ENCODE peak calls at places on chromosomes 3 and 15, in six cellular contexts. K is A549, T is upper lobe of right lung, Z is PC-9, O is dorsolateral prefrontal cortex, C is IMR-90. E is an unnamed sample.

GRCh38 chr15:80536231-80536630 is 132.0 kb downstream of the ARNT2 start:
- DNase-seq in Z (no peak), C (no peak), K (no peak), O (no peak), T (no peak), E (no peak)

GRCh38 chr3:147356909-147357733 is 49.2 kb downstream of the ZIC4 start:
- DNase-seq in K (no peak), T (no peak), Z (no peak), O (no peak), C (no peak), E (no peak)

GRCh38 chr3:50657407-50657806 is 17.3 kb upstream of the DOCK3 start:
- DNase-seq in T (peak; percentile 22), C (no peak), K (no peak), O (no peak), Z (no peak), E (no peak)

GRCh38 chr3:31671976-31672375 is 139.3 kb downstream of the STT3B start:
- DNase-seq in O (no peak), Z (no peak), K (no peak), C (peak; percentile 55), T (no peak), E (no peak)

GRCh38 chr3:56884387-56884786 is 82.6 kb upstream of the ARHGEF3 start:
- DNase-seq in K (no peak), T (no peak), O (no peak), C (no peak), Z (peak; percentile 38), E (peak; percentile 19)

GRCh38 chr3:8737823-8738222 is 4.2 kb downstream of the CAV3 start:
- DNase-seq in O (no peak), Z (no peak), C (no peak), T (no peak), K (no peak), E (no peak)

GRCh38 chr15:58473720-58474119 is 41.9 kb downstream of the LIPC start:
- DNase-seq in C (peak; percentile 89), O (no peak), K (peak; percentile 44), Z (peak; percentile 58), T (no peak), E (peak; percentile 65)

GRCh38 chr3:45858809-45859543 is 17.1 kb upstream of the LZTFL1 start:
- DNase-seq in O (no peak), T (no peak), K (no peak), C (no peak), Z (no peak), E (no peak)

GRCh38 chr3:59839283-59839682 is 789.5 kb upstream of the CFAP20DC start:
- DNase-seq in K (no peak), C (peak; percentile 79), T (no peak), Z (no peak), O (no peak), E (no peak)

GRCh38 chr3:58116161-58116955 is 94.4 kb downstream of the DNASE1L3 start:
- DNase-seq in K (no peak), Z (no peak), O (no peak), T (no peak), C (no peak), E (no peak)

GRCh38 chr3:152213086-152213674 is 55.5 kb upstream of the MBNL1 start:
- DNase-seq in T (no peak), Z (no peak), C (no peak), K (no peak), O (no peak), E (no peak)

GRCh38 chr3:139617656-139618268 is 60.0 kb downstream of the NMNAT3 start:
- DNase-seq in T (no peak), K (no peak), O (no peak), C (no peak), Z (no peak), E (no peak)

GRCh38 chr15:74365619-74366445 is 1.6 kb downstream of the CYP11A1 start:
- DNase-seq in K (no peak), O (peak; percentile 22), C (peak; percentile 41), T (peak; percentile 77), Z (peak; percentile 59), E (no peak)

DNA sequence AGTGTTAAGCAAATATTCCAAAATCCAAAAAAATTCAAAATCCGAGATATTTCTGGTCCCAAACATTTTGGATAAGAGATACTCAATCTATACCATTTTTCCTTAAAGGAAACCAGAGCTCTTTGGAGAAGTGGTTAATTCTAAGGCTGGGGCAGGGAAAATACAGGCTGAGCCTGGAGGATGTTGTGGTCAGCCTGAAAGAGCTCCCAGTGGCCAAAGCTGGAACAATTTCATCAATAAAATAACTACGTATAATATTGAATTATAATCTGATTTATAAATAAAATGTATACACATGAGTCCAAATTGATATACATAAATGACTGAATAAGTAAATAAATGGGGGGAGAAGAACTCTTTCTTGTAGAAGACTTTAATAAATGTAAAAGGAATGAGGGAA is 24.6 kb downstream of the PPARG start:
- DNase-seq in T (no peak), C (no peak), K (no peak), O (no peak), Z (no peak), E (no peak)
- TF ChIP-seq CTCF in T (no peak), C (no peak), K (no peak), O (no peak), Z (no peak), E (peak; percentile 13)

DNA sequence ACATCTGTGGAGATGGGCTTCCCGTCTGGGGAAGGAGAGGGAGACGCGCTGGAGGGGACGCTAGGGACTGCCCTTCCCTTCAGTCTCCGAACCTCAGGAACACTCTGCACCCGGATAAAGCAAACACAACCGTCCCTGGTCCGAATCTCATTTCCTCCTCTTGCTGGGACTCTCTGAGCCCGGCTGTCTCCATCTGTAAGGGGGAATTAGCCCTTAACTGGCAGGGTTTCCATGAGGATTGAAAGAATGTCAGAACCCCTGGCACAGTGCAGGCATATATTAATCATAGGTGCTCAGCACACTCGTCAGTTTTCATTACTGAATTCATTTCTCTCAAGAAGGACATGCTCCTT is 19.1 kb upstream of the IGDCC3 start:
- DNase-seq in K (no peak), O (no peak), Z (no peak), T (no peak), C (no peak), E (no peak)
- H3K4me3 ChIP-seq in K (no peak overlapping the region), O (no peak overlapping the region), Z (no peak overlapping the region), T (no peak overlapping the region), C (no peak overlapping the region), E (no peak overlapping the region)

DNA sequence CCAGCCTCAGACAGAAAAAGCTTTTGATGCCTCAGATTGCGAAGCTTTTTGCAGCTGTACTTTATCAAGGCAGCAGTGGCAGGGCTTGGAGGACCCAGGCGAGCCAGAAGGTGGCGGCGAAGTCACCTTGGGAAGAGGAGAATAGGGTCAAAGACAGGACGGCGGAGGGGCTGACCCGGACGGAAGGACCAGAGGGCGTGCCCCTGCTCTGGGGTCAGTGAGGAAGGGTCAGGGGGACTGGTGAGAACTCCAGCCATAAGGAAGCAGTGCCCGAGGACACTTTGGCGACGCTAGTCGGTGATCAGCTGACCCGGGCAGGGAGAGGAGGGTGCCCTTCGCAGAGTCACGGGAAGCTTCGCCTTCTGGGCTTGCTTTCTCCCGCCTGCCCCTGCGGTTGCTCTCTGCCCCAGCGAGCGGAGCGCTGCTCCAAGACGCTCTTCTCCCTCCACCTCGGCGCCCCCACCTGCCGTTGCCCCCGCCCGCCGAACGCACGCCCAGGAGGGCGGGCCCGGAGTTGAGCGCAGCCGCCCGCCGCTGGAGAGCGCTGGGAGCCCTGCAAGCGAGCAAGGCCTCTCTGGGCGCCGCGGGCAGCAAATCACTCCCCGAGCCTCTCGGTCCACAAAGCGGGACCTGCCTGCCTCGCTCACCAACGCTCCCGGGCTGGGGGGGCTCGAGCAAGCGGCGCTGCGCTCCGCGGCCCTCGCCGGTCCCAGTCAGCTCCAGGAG is 1.4 kb downstream of the CADPS start:
- DNase-seq in K (peak; percentile 10), C (no peak), O (peak; percentile 70), T (no peak), Z (no peak), E (no peak)
- TF ChIP-seq CTCF in K (peak; percentile 21), C (no peak), O (peak; percentile 18), T (no peak), Z (no peak), E (peak; percentile 8)

DNA sequence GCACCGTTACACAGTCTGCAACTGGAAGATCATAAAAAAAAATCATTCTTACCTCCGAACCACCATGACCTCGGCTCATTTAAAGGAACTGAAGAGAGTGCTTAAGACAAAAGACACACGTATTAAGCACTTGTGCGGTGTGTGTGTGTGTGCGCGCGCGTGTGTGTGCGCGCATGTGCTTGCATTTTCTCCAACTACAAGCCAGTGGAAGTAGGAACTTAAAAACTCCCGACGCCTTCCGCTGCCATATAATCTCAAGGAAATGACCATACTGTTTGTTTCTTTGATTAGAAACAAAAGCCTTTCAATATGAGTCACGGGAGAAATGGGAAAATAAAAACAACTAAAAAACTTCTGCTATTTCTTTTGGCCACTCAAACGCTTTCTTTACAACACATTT is 32.4 kb downstream of the FRMD4B start:
- DNase-seq in K (no peak), C (no peak), O (no peak), Z (no peak), T (peak; percentile 77), E (no peak)
- H3K4me3 ChIP-seq in K (no peak overlapping the region), C (no peak overlapping the region), O (peak overlapping the region; percentile 46), Z (no peak overlapping the region), T (peak overlapping the region; percentile 41), E (no peak overlapping the region)

E was measured in astrocyte of the cerebellum.